ENCODE peak calls at places on chromosomes 3 and 15, in eight cellular contexts. T, R, U, A, Z, O, J and Y are unnamed samples.
A peak's percentile ranks its signal among the peaks of the same experiment; 100 is the strongest.

GRCh38 chr3:99250272-99250671 is 348.8 kb upstream of the DCBLD2 start:
- DNase-seq in J (no peak), A (no peak), O (no peak), Z (no peak), U (no peak), R (no peak), T (no peak), Y (no peak)

GRCh38 chr3:81442758-81443456 is 318.5 kb downstream of the GBE1 start:
- DNase-seq in Z (no peak), J (no peak), A (no peak), T (no peak), U (no peak), R (no peak), O (no peak), Y (no peak)

GRCh38 chr15:74124196-74124595 is 6.2 kb upstream of the ISLR2 start:
- DNase-seq in Z (no peak), O (no peak), T (no peak), A (no peak), R (no peak), J (no peak), U (no peak), Y (no peak)

GRCh38 chr15:33460166-33460805 is 149.5 kb downstream of the RYR3 start:
- DNase-seq in U (no peak), Z (no peak), R (no peak), T (no peak), J (no peak), A (no peak), O (no peak), Y (no peak)

GRCh38 chr3:52848617-52849016 is 13.8 kb upstream of the MUSTN1 start:
- DNase-seq in A (no peak), O (no peak), J (no peak), Z (peak; percentile 38), R (peak; percentile 76), U (no peak), T (no peak), Y (no peak)

GRCh38 chr15:64461577-64462162 is 1.3 kb downstream of the ZNF609 start:
- DNase-seq in T (no peak), U (peak; percentile 49), J (no peak), O (no peak), R (no peak), A (no peak), Z (no peak), Y (peak; percentile 22)

GRCh38 chr3:21803604-21804003 is 52.6 kb upstream of the ZNF385D start:
- DNase-seq in O (no peak), U (no peak), A (no peak), R (no peak), T (no peak), Z (no peak), J (no peak), Y (no peak)

GRCh38 chr15:77838061-77838460 is 205.3 kb upstream of the LINGO1 start:
- DNase-seq in T (no peak), J (no peak), O (no peak), U (no peak), Z (peak; percentile 60), A (no peak), R (peak; percentile 46), Y (no peak)

GRCh38 chr3:183295211-183295610 is 42.2 kb downstream of the B3GNT5 start:
- DNase-seq in A (no peak), U (no peak), T (no peak), O (peak; percentile 77), J (no peak), R (peak; percentile 70), Z (no peak), Y (no peak)

GRCh38 chr3:121719423-121719822 is 30.1 kb downstream of the GOLGB1 start:
- DNase-seq in O (no peak), J (no peak), A (no peak), Z (no peak), U (no peak), R (no peak), T (no peak), Y (no peak)

GRCh38 chr3:156341831-156342416 is 213.0 kb downstream of the SSR3 start:
- DNase-seq in Z (no peak), J (peak; percentile 30), U (no peak), R (no peak), T (no peak), A (no peak), O (no peak), Y (no peak)

GRCh38 chr3:156339491-156339890 is 215.4 kb downstream of the SSR3 start:
- DNase-seq in U (no peak), R (no peak), T (no peak), J (no peak), Z (no peak), O (no peak), A (no peak), Y (no peak)

GRCh38 chr3:156341324-156341723 is 213.6 kb downstream of the SSR3 start:
- DNase-seq in O (no peak), Z (no peak), R (no peak), A (no peak), J (no peak), T (no peak), U (no peak), Y (no peak)
- TF ChIP-seq POLR2AphosphoS5 in O (no peak), Z (no peak), R (no peak), A (no peak), J (no peak), T (no peak), U (no peak), Y (no peak)

GRCh38 chr3:15110201-15110600 is 11.3 kb upstream of the RBSN start:
- DNase-seq in O (no peak), A (no peak), Z (no peak), T (no peak), U (no peak), R (no peak), J (no peak), Y (no peak)

GRCh38 chr3:15108082-15108545 is 9.2 kb upstream of the RBSN start:
- DNase-seq in T (peak; percentile 78), U (peak; percentile 86), A (peak; percentile 65), Z (peak; percentile 92), O (peak; percentile 49), R (peak; percentile 87), J (no peak), Y (peak; percentile 80)

GRCh38 chr3:15108869-15109268 is 9.9 kb upstream of the RBSN start:
- DNase-seq in O (no peak), A (no peak), J (no peak), Z (no peak), T (no peak), R (no peak), U (no peak), Y (no peak)

GRCh38 chr3:15102833-15103232 is 3.9 kb upstream of the RBSN start:
- DNase-seq in U (no peak), A (no peak), J (no peak), Z (no peak), R (no peak), T (no peak), O (no peak), Y (no peak)

GRCh38 chr3:15107075-15107947 is 8.4 kb upstream of the RBSN start:
- DNase-seq in O (no peak), A (no peak), U (no peak), J (no peak), Z (no peak), T (no peak), R (no peak), Y (no peak)
- TF ChIP-seq POLR2AphosphoS5 in O (no peak), A (no peak), U (no peak), J (no peak), Z (no peak), T (no peak), R (no peak), Y (no peak)

GRCh38 chr3:28273837-28274236 is 32.4 kb downstream of the CMC1 start:
- DNase-seq in A (no peak), R (no peak), O (no peak), U (no peak), T (no peak), J (no peak), Z (no peak), Y (no peak)

GRCh38 chr3:28279770-28280169 is 38.4 kb downstream of the CMC1 start:
- DNase-seq in J (no peak), Z (no peak), U (no peak), T (no peak), A (no peak), R (no peak), O (no peak), Y (no peak)

DNA sequence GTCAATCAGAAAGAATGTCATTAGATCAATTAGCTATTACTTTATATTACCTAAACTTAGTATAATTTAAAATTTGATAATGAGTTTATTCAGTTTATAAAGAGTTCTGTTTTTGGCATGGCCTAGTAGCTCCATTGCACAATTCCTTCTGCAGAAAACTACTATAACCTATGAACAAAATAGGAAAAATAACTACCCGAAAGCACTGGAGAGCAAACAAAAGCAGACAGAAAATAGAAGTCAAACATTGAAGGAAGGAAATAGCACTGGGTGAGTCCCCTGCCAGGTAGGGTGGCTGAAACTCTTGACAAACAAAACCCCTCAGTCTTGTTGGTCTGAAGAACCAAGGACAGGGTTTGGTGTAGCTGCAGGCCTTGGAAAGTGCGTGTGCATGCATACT is 37.5 kb downstream of the CMC1 start:
- DNase-seq in T (no peak), U (no peak), A (no peak), O (no peak), J (no peak), Z (no peak), R (no peak), Y (no peak)
- TF ChIP-seq POLR2AphosphoS5 in T (no peak), U (no peak), A (no peak), O (no peak), J (no peak), Z (no peak), R (no peak), Y (no peak)

GRCh38 chr15:70748281-70748747 is 15.0 kb downstream of the UACA start:
- DNase-seq in J (no peak), Z (no peak), U (peak; percentile 43), R (peak; percentile 72), T (no peak), A (no peak), O (no peak), Y (no peak)
- TF ChIP-seq POLR2AphosphoS5 in J (no peak), Z (no peak), U (no peak), R (no peak), T (no peak), A (no peak), O (no peak), Y (no peak)

GRCh38 chr15:75578206-75578947 is 738 bp downstream of the PTPN9 start:
- DNase-seq in R (no peak), U (peak; percentile 75), A (no peak), J (no peak), O (peak; percentile 54), T (peak; percentile 44), Z (peak; percentile 89), Y (peak; percentile 41)
- TF ChIP-seq POLR2AphosphoS5 in R (no peak), U (no peak), A (no peak), J (no peak), O (no peak), T (no peak), Z (no peak), Y (peak; percentile 20)

DNA sequence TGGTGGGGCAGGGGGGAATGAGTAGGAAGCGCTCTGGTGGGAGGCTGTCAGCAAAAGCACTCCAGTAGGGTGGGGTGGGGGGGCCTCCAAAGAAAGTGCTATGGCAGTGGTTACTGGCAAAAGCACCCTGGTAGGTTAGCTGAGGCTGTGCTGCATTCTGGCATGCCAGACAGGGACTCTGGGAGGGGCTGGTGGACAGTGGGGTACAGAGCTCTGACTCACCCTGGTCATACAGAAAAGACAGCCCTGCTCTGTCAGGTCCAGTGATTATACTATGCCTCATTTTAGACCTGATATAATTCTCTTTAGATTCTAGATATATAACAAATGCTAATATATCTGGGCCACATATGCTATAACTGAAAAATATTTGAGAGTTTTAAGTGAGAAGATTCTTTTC is 82.8 kb upstream of the CPNE4 start:
- DNase-seq in J (no peak), O (no peak), U (no peak), R (no peak), Z (no peak), T (no peak), A (no peak), Y (no peak)
- TF ChIP-seq POLR2AphosphoS5 in J (no peak), O (no peak), U (no peak), R (no peak), Z (no peak), T (no peak), A (no peak), Y (no peak)